ENCODE peak calls at places on chromosomes 6 and 20, in eight cellular contexts. S, Q, E, U, Z, I, L and V are unnamed samples.
A peak's percentile ranks its signal among the peaks of the same experiment; 100 is the strongest.

GRCh38 chr6:96015321-96015790 is 418 bp upstream of the FUT9 start:
- DNase-seq in Z (no peak), E (no peak), Q (no peak), S (no peak), L (no peak), I (no peak), U (no peak), V (no peak)

GRCh38 chr6:36127462-36128016 is 2.8 kb upstream of the MAPK13 start:
- DNase-seq in L (no peak), I (peak; percentile 82), U (peak; percentile 82), Z (peak; percentile 43), Q (peak; percentile 62), S (no peak), E (peak; percentile 56), V (peak; percentile 98)

GRCh38 chr20:62618622-62619529 is 23.4 kb upstream of the SLCO4A1 start:
- DNase-seq in Z (no peak), S (peak; percentile 20), Q (no peak), E (no peak), L (peak; percentile 74), U (no peak), I (no peak), V (peak; percentile 91)

GRCh38 chr20:60993647-60994046 is 258.4 kb upstream of the CDH4 start:
- DNase-seq in Q (peak; percentile 33), I (no peak), U (no peak), L (no peak), Z (no peak), S (no peak), E (no peak), V (no peak)

GRCh38 chr20:41453006-41453950 is 86.7 kb upstream of the EMILIN3 start:
- DNase-seq in S (no peak), I (no peak), U (no peak), L (no peak), E (no peak), Z (no peak), Q (no peak), V (no peak)

GRCh38 chr6:63805808-63806572 is 170.4 kb downstream of the PHF3 start:
- DNase-seq in Z (no peak), S (no peak), U (no peak), I (peak; percentile 87), L (no peak), E (peak; percentile 90), Q (peak; percentile 86), V (peak; percentile 78)

GRCh38 chr6:75084872-75085381 is 120.9 kb downstream of the COL12A1 start:
- DNase-seq in Z (no peak), U (peak; percentile 76), Q (no peak), S (peak; percentile 20), I (no peak), E (no peak), L (no peak), V (no peak)

GRCh38 chr20:58448958-58449357 is 59.9 kb downstream of the VAPB start:
- DNase-seq in E (no peak), Q (no peak), U (no peak), Z (no peak), S (no peak), L (no peak), I (no peak), V (no peak)

GRCh38 chr20:58708246-58708931 is 15.8 kb downstream of the NPEPL1 start:
- DNase-seq in E (no peak), S (peak; percentile 4), I (no peak), L (no peak), Q (no peak), Z (no peak), U (peak; percentile 60), V (no peak)

GRCh38 chr6:145031962-145032361 is 703.4 kb downstream of the EPM2A start:
- DNase-seq in L (no peak), U (no peak), Q (no peak), E (no peak), Z (no peak), I (no peak), S (no peak), V (no peak)
- TF ChIP-seq CTCF in L (no peak), U (no peak), Q (no peak), E (no peak), Z (no peak), I (no peak), S (no peak), V (no peak)

GRCh38 chr20:10077886-10078285 is 43.1 kb downstream of the ANKEF1 start:
- DNase-seq in Z (no peak), Q (no peak), L (no peak), I (no peak), E (no peak), S (no peak), U (no peak), V (no peak)

GRCh38 chr20:10075606-10076005 is 40.8 kb downstream of the ANKEF1 start:
- DNase-seq in S (no peak), I (no peak), Q (no peak), E (no peak), L (no peak), U (no peak), Z (no peak), V (no peak)

GRCh38 chr20:10076126-10077080 is 41.6 kb downstream of the ANKEF1 start:
- DNase-seq in Z (no peak), I (peak; percentile 35), Q (peak; percentile 68), S (no peak), L (no peak), U (no peak), E (peak; percentile 3), V (no peak)

GRCh38 chr20:10078403-10078802 is 43.6 kb downstream of the ANKEF1 start:
- DNase-seq in L (no peak), Z (no peak), U (no peak), E (no peak), S (no peak), I (no peak), Q (no peak), V (no peak)

GRCh38 chr20:10077081-10077471 is 42.3 kb downstream of the ANKEF1 start:
- DNase-seq in Q (no peak), E (no peak), U (no peak), L (no peak), Z (no peak), S (peak; percentile 9), I (no peak), V (no peak)
- TF ChIP-seq CTCF in Q (peak; percentile 61), E (peak; percentile 26), U (peak; percentile 28), L (peak; percentile 60), Z (no peak), S (no peak), I (peak; percentile 13), V (peak; percentile 61)

DNA sequence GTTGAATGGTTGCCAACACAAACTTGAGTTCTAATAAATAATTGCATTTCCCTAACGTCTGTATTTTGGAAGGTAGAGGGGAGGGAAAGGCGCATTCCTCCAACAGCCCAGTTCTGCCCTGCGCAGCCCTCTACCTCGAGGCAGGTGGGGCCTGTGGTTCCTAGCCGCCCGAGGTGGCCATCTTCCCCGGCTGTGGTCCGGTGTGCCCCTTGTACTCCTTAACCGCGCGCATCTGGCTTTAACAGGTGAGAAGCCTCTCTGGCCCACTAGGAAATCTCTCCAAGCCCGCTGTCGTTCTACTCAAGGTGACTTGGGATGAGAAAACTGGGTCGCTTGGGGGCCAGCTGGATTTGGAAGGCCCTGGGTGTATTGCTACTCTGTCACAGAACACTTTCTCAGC is 1.7 kb downstream of the KHDC3L start:
- DNase-seq in U (no peak), Q (no peak), I (no peak), L (no peak), E (no peak), S (no peak), Z (no peak), V (no peak)
- TF ChIP-seq CTCF in U (no peak), Q (no peak), I (no peak), L (no peak), E (no peak), S (no peak), Z (no peak), V (no peak)

DNA sequence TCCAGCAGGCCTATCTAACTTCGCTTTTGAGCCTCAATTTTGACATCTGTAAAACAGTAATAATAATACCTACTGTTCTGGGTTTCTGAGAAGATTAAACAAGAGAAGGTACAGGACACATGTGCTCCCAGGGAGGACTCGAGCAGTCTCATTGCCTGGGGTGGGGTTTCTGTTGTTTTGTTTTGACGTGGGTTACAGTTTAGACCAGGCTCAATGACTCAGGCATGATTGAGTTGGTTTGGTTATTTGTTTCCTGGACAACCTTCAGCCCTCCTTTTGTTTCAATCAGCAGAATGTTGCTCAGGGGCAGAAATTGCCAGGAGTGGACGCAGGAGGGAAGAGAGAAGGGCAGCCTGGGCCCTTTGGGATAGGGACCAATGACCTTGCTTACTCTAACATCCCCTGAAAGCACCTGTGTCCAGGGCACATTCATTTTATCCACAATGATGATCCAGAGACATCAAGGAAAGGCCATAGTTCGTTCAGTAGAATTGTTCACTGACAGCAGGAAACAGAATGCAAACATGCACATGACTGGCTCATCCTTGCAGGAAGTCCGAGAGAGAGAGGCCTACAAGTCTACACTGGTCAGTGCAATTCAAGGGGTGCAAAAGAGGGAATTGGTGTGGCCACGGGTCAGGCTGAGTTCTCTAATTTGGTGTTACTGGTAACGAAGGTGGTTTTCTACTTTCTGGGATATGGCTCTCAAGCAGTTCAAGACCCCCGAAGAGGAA is 74.5 kb upstream of the MRPS10 start:
- DNase-seq in I (peak; percentile 58), E (peak; percentile 59), S (no peak), Q (peak; percentile 63), L (no peak), U (no peak), Z (no peak), V (no peak)
- TF ChIP-seq CTCF in I (no peak), E (no peak), S (no peak), Q (no peak), L (no peak), U (no peak), Z (no peak), V (no peak)

GRCh38 chr6:41334482-41335023 is 855 bp upstream of the NCR2 start:
- DNase-seq in L (no peak), U (no peak), E (no peak), S (no peak), Z (no peak), Q (no peak), I (no peak), V (no peak)
- TF ChIP-seq CTCF in L (peak; percentile 24), U (no peak), E (no peak), S (no peak), Z (no peak), Q (no peak), I (no peak), V (no peak)

GRCh38 chr6:83613378-83613777 is 95.5 kb downstream of the SNAP91 start:
- DNase-seq in L (no peak), E (no peak), Q (no peak), U (no peak), I (no peak), S (no peak), Z (no peak), V (no peak)

DNA sequence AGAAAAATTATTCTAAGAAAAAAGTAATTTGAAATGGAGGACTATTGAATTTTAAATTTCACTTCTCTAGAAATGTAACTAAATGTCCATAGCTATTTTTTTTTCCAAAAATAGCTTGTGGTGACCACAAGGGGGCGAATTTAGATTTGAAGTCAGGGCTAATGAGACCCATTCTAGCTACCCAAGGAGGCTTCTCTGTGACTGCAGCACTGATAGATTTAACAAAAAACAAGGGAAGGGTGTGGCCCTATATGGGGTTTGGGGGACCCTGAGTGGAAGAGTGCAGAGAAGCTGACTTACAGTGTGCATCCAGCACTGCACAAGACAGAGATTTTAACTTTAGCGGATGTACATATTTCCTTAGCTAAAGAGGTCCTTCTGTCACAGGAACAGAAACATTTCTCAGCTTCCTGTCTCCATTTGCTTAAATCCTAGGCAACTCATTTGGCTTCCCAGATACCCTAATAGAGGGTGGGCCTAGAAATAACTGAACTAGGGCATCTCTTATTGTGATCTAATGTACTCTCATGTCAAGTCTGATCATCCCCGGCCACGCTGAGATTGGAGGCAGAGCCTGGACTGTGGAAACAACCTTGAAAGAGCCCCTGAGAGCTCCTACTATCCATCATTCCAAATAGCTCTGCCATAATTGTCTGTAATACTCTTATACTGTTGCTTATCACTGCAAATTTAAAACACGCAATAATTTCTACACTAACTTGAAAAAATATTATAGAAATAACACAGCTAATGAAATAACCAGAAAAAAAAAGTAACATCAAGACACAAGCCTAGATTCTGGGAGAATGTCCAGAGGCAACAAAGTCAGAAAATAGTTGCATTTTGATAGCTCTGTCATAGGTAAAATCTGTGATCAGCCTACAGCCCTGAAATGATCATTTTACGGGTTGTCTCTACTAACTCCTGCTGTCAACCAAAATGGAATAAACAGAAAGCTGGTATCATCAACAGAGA is 93.6 kb downstream of the SNAP91 start:
- DNase-seq in Q (peak; percentile 36), E (peak; percentile 21), Z (no peak), U (no peak), L (peak; percentile 13), S (no peak), I (peak; percentile 43), V (no peak)
- TF ChIP-seq CTCF in Q (peak; percentile 58), E (peak; percentile 73), Z (peak; percentile 55), U (peak; percentile 56), L (peak; percentile 57), S (peak; percentile 31), I (peak; percentile 64), V (peak; percentile 78)